ENCODE peak calls at places on chromosomes 5 and 9, in six cellular contexts. O is fibroblast of lung, F is bronchial epithelial cell, A is nephron progenitor cell, Q is tibial nerve, R is fibroblast of the aortic adventitia. D is an unnamed sample.

GRCh38 chr9:122379340-122379739 is 8.5 kb downstream of the PTGS1 start:
- DNase-seq in O (no peak), F (no peak), A (no peak), Q (no peak), R (no peak), D (no peak)

GRCh38 chr9:76562511-76562911 is 103.5 kb downstream of the GCNT1 start:
- DNase-seq in O (peak), F (peak), A (no peak), Q (no peak), R (peak), D (no peak)

GRCh38 chr5:39158127-39158593 is 61.2 kb downstream of the FYB1 start:
- DNase-seq in O (peak), F (peak), A (no peak), Q (no peak), R (peak), D (peak)

GRCh38 chr9:138075496-138075895 is 197.9 kb downstream of the CACNA1B start:
- DNase-seq in O (no peak), F (no peak), A (no peak), Q (no peak), R (no peak), D (no peak)

GRCh38 chr5:52469835-52470234 is 317.9 kb upstream of the ITGA1 start:
- DNase-seq in O (no peak), F (no peak), A (no peak), Q (no peak), R (no peak), D (no peak)

GRCh38 chr5:11045411-11045810 is 284.4 kb upstream of the DAP start:
- DNase-seq in O (no peak), F (no peak), A (no peak), Q (no peak), R (no peak), D (no peak)

GRCh38 chr5:135847976-135848375 is 13.5 kb downstream of the SLC25A48 start:
- DNase-seq in O (no peak), F (no peak), A (no peak), Q (no peak), R (no peak), D (no peak)

GRCh38 chr5:40260351-40260750 is 419.4 kb upstream of the PTGER4 start:
- DNase-seq in O (no peak), F (no peak), A (no peak), Q (peak), R (peak), D (no peak)

GRCh38 chr5:172754957-172755356 is 16.0 kb downstream of the DUSP1 start:
- DNase-seq in O (no peak), F (no peak), A (no peak), Q (no peak), R (no peak), D (no peak)

GRCh38 chr5:141003791-141004601 is 37.7 kb downstream of the PCDHAC2 start:
- DNase-seq in O (no peak), F (peak), A (no peak), Q (no peak), R (no peak), D (no peak)

GRCh38 chr9:72486606-72486955 is 34.8 kb upstream of the TMC1 start:
- DNase-seq in O (no peak), F (no peak), A (no peak), Q (no peak), R (no peak), D (no peak)

GRCh38 chr9:110049699-110050450 is 158.1 kb downstream of the C9orf152 start:
- DNase-seq in O (peak), F (no peak), A (peak), Q (no peak), R (peak), D (no peak)

GRCh38 chr5:135456238-135457099 is 4.3 kb upstream of the TIFAB start:
- DNase-seq in O (peak), F (peak), A (no peak), Q (peak), R (peak), D (no peak)

GRCh38 chr9:30160570-30160969 is 2223.9 kb upstream of the ACO1 start:
- DNase-seq in O (no peak), F (no peak), A (no peak), Q (no peak), R (no peak), D (no peak)

GRCh38 chr9:80615964-80616363 is 1044.2 kb downstream of the TLE4 start:
- DNase-seq in O (peak), F (no peak), A (no peak), Q (no peak), R (peak), D (no peak)

GRCh38 chr9:94743035-94743954 is 16.8 kb downstream of the AOPEP start:
- DNase-seq in O (peak), F (no peak), A (no peak), Q (peak), R (peak), D (no peak)

GRCh38 chr9:129619787-129620668 is 873 bp downstream of the C9orf50 start:
- DNase-seq in O (peak), F (no peak), A (peak), Q (no peak), R (no peak), D (no peak)

GRCh38 chr5:72749362-72749997 is 67.0 kb upstream of the TNPO1 start:
- DNase-seq in O (no peak), F (no peak), A (no peak), Q (no peak), R (no peak), D (no peak)

DNA sequence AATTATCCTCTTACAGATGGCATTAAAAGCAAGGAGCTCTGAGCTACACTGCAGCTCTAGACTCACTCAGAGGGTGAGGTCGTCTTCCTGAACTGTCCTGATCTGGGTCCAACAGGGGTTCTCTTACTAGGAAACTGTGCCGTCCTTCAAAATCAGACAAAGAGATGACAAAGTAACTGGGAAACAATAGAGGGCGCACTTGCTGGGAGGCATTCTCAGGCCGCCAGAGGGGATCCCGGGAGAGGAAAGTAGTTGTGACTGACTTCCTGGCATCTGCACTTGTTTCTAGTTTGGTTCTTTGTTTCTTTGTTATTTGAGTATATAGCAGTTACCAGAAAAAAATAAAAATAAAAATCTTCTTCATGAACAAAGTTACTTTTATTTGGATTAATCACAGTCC is 142.9 kb upstream of the MSX2 start:
- DNase-seq in O (no peak), F (no peak), A (peak), Q (no peak), R (no peak), D (no peak)
- TF ChIP-seq CTCF in O (no peak), F (peak), A (peak), Q (no peak), R (no peak), D (no peak)

GRCh38 chr5:91101777-91102379 is 281.2 kb downstream of the ARRDC3 start:
- DNase-seq in O (peak), F (peak), A (peak), Q (peak), R (peak), D (peak)

GRCh38 chr5:91098581-91098980 is 284.5 kb downstream of the ARRDC3 start:
- DNase-seq in O (no peak), F (no peak), A (no peak), Q (no peak), R (peak), D (no peak)

GRCh38 chr5:91104062-91104448 is 279.1 kb downstream of the ARRDC3 start:
- DNase-seq in O (no peak), F (no peak), A (no peak), Q (no peak), R (no peak), D (no peak)

DNA sequence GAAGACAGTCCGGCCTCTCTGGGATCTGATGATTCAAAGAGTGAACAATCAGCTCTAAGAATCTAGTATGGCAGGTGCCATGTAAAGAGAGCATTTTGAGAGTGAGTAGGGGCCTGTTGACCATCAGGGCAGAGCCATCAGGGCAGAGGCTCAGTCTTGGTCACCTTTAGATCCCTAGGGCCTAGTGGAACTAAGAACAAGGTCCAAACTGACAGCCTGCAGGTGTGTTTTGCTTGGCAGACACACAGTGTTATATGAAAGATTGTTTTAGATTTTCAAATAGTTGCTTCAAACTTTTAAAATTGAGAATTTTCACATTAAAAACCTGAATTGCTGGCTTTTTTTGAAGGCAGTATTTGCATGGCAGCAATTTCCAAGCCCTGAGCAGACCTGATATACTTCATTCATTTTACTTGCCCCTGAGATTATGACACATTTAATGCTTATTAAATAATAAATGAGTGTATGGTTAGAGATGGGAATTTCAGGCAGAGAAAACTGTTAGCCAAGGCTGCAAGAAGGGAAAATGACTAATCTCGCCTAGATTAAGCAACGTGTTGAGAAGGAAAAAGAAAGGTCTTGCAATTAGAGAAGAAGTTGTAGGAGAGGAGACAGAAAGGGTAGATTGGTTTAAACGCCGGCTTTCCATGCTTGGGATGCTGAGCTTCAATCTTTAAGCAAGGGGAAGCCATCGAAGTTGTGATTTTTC is 279.6 kb downstream of the ARRDC3 start:
- DNase-seq in O (no peak), F (peak), A (no peak), Q (no peak), R (peak), D (no peak)
- TF ChIP-seq CTCF in O (no peak), F (no peak), A (no peak), Q (no peak), R (no peak), D (no peak)

GRCh38 chr9:131050831-131051230 is 41.9 kb downstream of the LAMC3 start:
- DNase-seq in O (no peak), F (no peak), A (no peak), Q (no peak), R (no peak), D (no peak)

GRCh38 chr9:131046581-131047202 is 37.7 kb downstream of the LAMC3 start:
- DNase-seq in O (peak), F (peak), A (peak), Q (peak), R (peak), D (no peak)

GRCh38 chr9:131049829-131050715 is 41.1 kb downstream of the LAMC3 start:
- DNase-seq in O (no peak), F (no peak), A (no peak), Q (no peak), R (no peak), D (no peak)

GRCh38 chr9:131048332-131048731 is 39.4 kb downstream of the LAMC3 start:
- DNase-seq in O (no peak), F (no peak), A (no peak), Q (no peak), R (no peak), D (no peak)

GRCh38 chr9:131048820-131049219 is 39.8 kb downstream of the LAMC3 start:
- DNase-seq in O (no peak), F (no peak), A (no peak), Q (no peak), R (no peak), D (no peak)
- TF ChIP-seq CTCF in O (no peak), F (no peak), A (no peak), Q (no peak), R (no peak), D (no peak)

GRCh38 chr9:93536874-93537273 is 39.5 kb upstream of the PHF2 start:
- DNase-seq in O (no peak), F (no peak), A (no peak), Q (no peak), R (no peak), D (no peak)
- TF ChIP-seq CTCF in O (no peak), F (no peak), A (no peak), Q (no peak), R (no peak), D (no peak)